ENCODE peak calls at places on chromosomes 5 and 9, in seven cellular contexts. J, P, Z, L, B, I and M are unnamed samples.
A peak's percentile ranks its signal among the peaks of the same experiment; 100 is the strongest.

GRCh38 chr9:91837982-91838731 is 111.9 kb downstream of the ROR2 start:
- DNase-seq in J (peak; percentile 63), P (no peak), Z (no peak), L (no peak), B (no peak), I (peak; percentile 39), M (peak; percentile 50)

GRCh38 chr9:99451121-99451606 is 229.1 kb downstream of the SEC61B start:
- DNase-seq in J (no peak), P (no peak), Z (peak; percentile 30), L (no peak), B (no peak), I (no peak), M (no peak)

GRCh38 chr5:172443441-172444109 is 10.8 kb downstream of the SH3PXD2B start:
- DNase-seq in J (peak; percentile 65), P (no peak), Z (peak; percentile 67), L (no peak), B (no peak), I (peak; percentile 45), M (peak; percentile 43)

GRCh38 chr5:89606901-89607554 is 724.0 kb upstream of the MEF2C start:
- DNase-seq in J (no peak), P (no peak), Z (no peak), L (no peak), B (no peak), I (no peak), M (no peak)

GRCh38 chr9:76691761-76692313 is 72.4 kb upstream of the PCA3 start:
- DNase-seq in J (no peak), P (no peak), Z (no peak), L (no peak), B (no peak), I (no peak), M (no peak)

GRCh38 chr9:16099901-16100300 is 547.1 kb downstream of the CCDC171 start:
- DNase-seq in J (no peak), P (no peak), Z (no peak), L (no peak), B (no peak), I (no peak), M (no peak)

GRCh38 chr9:70901741-70902140 is 219.7 kb downstream of the TRPM3 start:
- DNase-seq in J (no peak), P (no peak), Z (no peak), L (no peak), B (no peak), I (no peak), M (no peak)

GRCh38 chr5:165786073-165786472 is 2280.7 kb downstream of the MAT2B start:
- DNase-seq in J (no peak), P (no peak), Z (no peak), L (no peak), B (no peak), I (no peak), M (no peak)

GRCh38 chr5:134503088-134503936 is 22.2 kb upstream of the JADE2 start:
- DNase-seq in J (peak; percentile 77), P (peak; percentile 93), Z (peak; percentile 34), L (no peak), B (peak; percentile 53), I (peak; percentile 49), M (no peak)

GRCh38 chr5:134510970-134511795 is 14.3 kb upstream of the JADE2 start:
- DNase-seq in J (no peak), P (peak; percentile 65), Z (no peak), L (peak; percentile 78), B (no peak), I (no peak), M (peak; percentile 81)

GRCh38 chr9:76873056-76873792 is 32.7 kb downstream of the PRUNE2 start:
- DNase-seq in J (no peak), P (no peak), Z (no peak), L (no peak), B (no peak), I (no peak), M (no peak)

GRCh38 chr5:102762095-102762534 is 7.0 kb downstream of the PAM start:
- DNase-seq in J (no peak), P (no peak), Z (no peak), L (no peak), B (no peak), I (no peak), M (no peak)

GRCh38 chr9:3433754-3434153 is 92.0 kb downstream of the RFX3 start:
- DNase-seq in J (no peak), P (no peak), Z (no peak), L (no peak), B (no peak), I (no peak), M (no peak)

GRCh38 chr5:1375871-1376850 is 31.3 kb upstream of the CLPTM1L start:
- DNase-seq in J (no peak), P (no peak), Z (no peak), L (no peak), B (no peak), I (no peak), M (no peak)

GRCh38 chr5:66551920-66552319 is 44.3 kb upstream of the MAST4 start:
- DNase-seq in J (no peak), P (no peak), Z (no peak), L (no peak), B (no peak), I (no peak), M (no peak)

GRCh38 chr5:95241635-95242034 is 43.3 kb downstream of the MCTP1 start:
- DNase-seq in J (no peak), P (no peak), Z (no peak), L (no peak), B (peak; percentile 60), I (no peak), M (no peak)

GRCh38 chr5:119031905-119032304 is 39.0 kb upstream of the DMXL1 start:
- DNase-seq in J (peak; percentile 34), P (no peak), Z (no peak), L (no peak), B (peak; percentile 73), I (peak; percentile 26), M (no peak)

DNA sequence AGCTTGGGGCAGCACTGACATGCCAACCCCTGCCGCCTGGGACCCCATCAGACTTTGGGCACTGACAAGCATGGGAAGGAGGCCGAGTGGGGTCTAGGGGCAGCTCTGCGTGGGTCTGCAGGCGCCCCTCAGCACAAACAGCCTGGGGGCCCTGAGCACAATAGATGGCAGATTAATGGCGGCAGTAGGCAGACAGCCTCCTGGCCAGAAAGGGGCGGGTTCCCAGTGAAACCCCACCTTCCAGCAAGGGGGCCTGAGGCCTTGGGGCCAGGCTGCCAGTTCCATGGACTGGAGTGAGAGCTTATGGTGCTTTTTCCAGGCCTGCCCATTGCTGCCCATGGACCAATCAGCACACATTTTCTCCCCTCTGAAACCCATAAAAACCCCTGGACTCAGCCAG is 2031.2 kb downstream of the EFNA5 start:
- DNase-seq in J (no peak), P (no peak), Z (no peak), L (no peak), B (no peak), I (no peak), M (no peak)
- TF ChIP-seq JUND in J (no peak), P (no peak), Z (no peak), L (no peak), B (no peak), I (no peak), M (no peak)

GRCh38 chr9:109250771-109251079 is 70.1 kb downstream of the EPB41L4B start:
- DNase-seq in J (no peak), P (no peak), Z (no peak), L (no peak), B (no peak), I (no peak), M (no peak)

GRCh38 chr9:109250311-109250741 is 70.5 kb downstream of the EPB41L4B start:
- DNase-seq in J (no peak), P (peak; percentile 70), Z (no peak), L (no peak), B (no peak), I (no peak), M (no peak)

GRCh38 chr9:109251080-109251775 is 69.6 kb downstream of the EPB41L4B start:
- DNase-seq in J (no peak), P (peak; percentile 97), Z (no peak), L (no peak), B (no peak), I (peak; percentile 20), M (no peak)

GRCh38 chr9:109248133-109248581 is 72.7 kb downstream of the EPB41L4B start:
- DNase-seq in J (no peak), P (peak; percentile 79), Z (peak; percentile 76), L (no peak), B (no peak), I (no peak), M (no peak)

DNA sequence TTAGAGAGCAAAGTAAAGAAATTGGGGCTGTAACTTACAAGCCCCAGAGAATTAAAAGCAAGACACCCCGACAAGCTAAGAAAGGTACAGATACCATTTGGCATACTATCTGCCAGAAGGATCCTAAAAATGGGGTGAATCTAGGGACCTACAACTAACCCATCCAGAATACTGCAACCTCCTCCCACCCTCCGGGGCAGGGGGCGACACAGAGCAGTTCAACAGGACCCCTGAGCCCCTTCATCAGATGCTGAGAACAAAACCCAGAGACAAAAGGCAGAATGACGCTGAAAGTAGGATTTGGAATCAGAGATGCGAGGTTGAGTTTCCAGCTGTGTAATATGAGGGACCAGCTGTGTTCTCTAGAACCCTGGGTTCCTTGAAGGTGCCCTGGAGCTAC is 71.2 kb downstream of the EPB41L4B start:
- DNase-seq in J (no peak), P (no peak), Z (peak; percentile 38), L (no peak), B (no peak), I (no peak), M (no peak)
- TF ChIP-seq JUND in J (no peak), P (no peak), Z (no peak), L (no peak), B (no peak), I (no peak), M (no peak)

DNA sequence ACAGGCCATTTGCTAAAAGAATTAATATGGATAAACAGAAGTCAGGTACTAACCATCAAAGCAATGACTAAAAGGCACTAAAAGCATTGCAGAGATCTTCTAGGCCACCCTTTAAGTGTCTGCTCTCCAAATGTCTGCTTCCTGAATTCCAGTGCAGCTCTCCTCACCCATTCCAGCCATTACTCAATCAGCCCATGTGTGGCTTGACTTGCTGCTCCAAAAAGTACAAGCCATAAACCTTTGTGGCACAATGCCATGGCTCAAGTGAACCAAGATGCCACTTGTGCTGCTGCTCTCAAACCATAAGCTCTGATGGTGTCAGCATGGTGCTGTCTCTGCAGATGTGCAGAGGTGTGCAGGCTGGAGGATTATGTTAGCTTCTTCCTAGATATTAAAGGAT is 290.2 kb upstream of the POU5F2 start:
- DNase-seq in J (no peak), P (no peak), Z (no peak), L (no peak), B (no peak), I (no peak), M (no peak)
- TF ChIP-seq JUND in J (no peak), P (no peak), Z (no peak), L (no peak), B (no peak), I (no peak), M (no peak)

GRCh38 chr9:90835206-90835605 is 33.6 kb downstream of the SYK start:
- DNase-seq in J (no peak), P (no peak), Z (no peak), L (no peak), B (no peak), I (no peak), M (no peak)
- TF ChIP-seq JUND in J (no peak), P (no peak), Z (no peak), L (no peak), B (no peak), I (no peak), M (no peak)

DNA sequence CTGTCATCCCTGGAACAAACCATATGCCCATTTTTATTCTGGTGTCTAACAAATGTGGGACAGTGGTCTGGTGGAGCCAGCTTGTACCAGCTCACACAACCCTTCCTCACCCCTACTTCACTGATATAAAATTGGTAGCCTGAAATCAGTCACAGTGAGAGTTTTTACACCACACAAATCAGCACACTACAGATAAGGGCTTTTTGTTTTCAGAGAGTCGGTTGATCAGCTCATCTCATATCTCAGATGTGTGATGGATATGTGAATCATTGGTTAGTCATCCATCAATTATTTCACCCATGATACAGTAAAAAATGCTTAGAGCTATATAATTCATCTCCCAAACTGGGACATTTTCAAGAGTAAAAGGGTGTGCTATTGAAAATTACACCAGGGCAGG is 529.2 kb downstream of the EBF1 start:
- DNase-seq in J (no peak), P (no peak), Z (no peak), L (no peak), B (no peak), I (no peak), M (no peak)
- TF ChIP-seq JUND in J (no peak), P (no peak), Z (no peak), L (no peak), B (no peak), I (no peak), M (no peak)